ENCODE peak calls at places on chromosomes 4 and X, in eight cellular contexts. One of them, this sample, is unnamed.

GRCh38 chrX:40175416-40176255 is 77.9 kb upstream of the BCOR start:
- DNase-seq in H9: peak
- DNase-seq in prostate gland: peak
- DNase-seq in coronary artery: no peak
- DNase-seq in fibroblast of pulmonary artery: peak
- DNase-seq in heart right ventricle: peak
- DNase-seq in mucosa of descending colon: peak
- DNase-seq in MCF 10A: no peak
- DNase-seq in this sample: peak

GRCh38 chr4:190121759-190122158 is 51.8 kb upstream of the DUX4 start:
- DNase-seq in mucosa of descending colon: peak
- DNase-seq in prostate gland: no peak
- DNase-seq in MCF 10A: no peak
- DNase-seq in coronary artery: peak
- DNase-seq in H9: no peak
- DNase-seq in fibroblast of pulmonary artery: no peak
- DNase-seq in heart right ventricle: no peak
- DNase-seq in this sample: no peak

GRCh38 chr4:84258905-84259830 is 239.9 kb downstream of the NKX6-1 start:
- DNase-seq in MCF 10A: peak
- DNase-seq in mucosa of descending colon: no peak
- DNase-seq in prostate gland: no peak
- DNase-seq in heart right ventricle: no peak
- DNase-seq in fibroblast of pulmonary artery: peak
- DNase-seq in coronary artery: no peak
- DNase-seq in H9: peak
- DNase-seq in this sample: no peak

GRCh38 chrX:31423575-31424284 is 351.9 kb upstream of the FTHL17 start:
- DNase-seq in prostate gland: peak
- DNase-seq in fibroblast of pulmonary artery: peak
- DNase-seq in coronary artery: no peak
- DNase-seq in mucosa of descending colon: peak
- DNase-seq in MCF 10A: peak
- DNase-seq in heart right ventricle: peak
- DNase-seq in H9: peak
- DNase-seq in this sample: no peak

GRCh38 chrX:87706134-87706533 is 188.5 kb downstream of the KLHL4 start:
- DNase-seq in fibroblast of pulmonary artery: no peak
- DNase-seq in MCF 10A: no peak
- DNase-seq in heart right ventricle: no peak
- DNase-seq in H9: no peak
- DNase-seq in coronary artery: no peak
- DNase-seq in prostate gland: no peak
- DNase-seq in mucosa of descending colon: no peak
- DNase-seq in this sample: no peak

GRCh38 chr4:2413821-2414610 is 4.4 kb downstream of the ZFYVE28 start:
- DNase-seq in heart right ventricle: no peak
- DNase-seq in prostate gland: no peak
- DNase-seq in fibroblast of pulmonary artery: peak
- DNase-seq in coronary artery: no peak
- DNase-seq in MCF 10A: no peak
- DNase-seq in H9: peak
- DNase-seq in mucosa of descending colon: peak
- DNase-seq in this sample: no peak

GRCh38 chrX:153533041-153533565 is 15.7 kb downstream of the ATP2B3 start:
- DNase-seq in H9: no peak
- DNase-seq in fibroblast of pulmonary artery: no peak
- DNase-seq in mucosa of descending colon: no peak
- DNase-seq in MCF 10A: no peak
- DNase-seq in prostate gland: no peak
- DNase-seq in heart right ventricle: no peak
- DNase-seq in coronary artery: no peak
- DNase-seq in this sample: no peak

GRCh38 chr4:2761035-2761923 is 5.1 kb upstream of the TNIP2 start:
- DNase-seq in heart right ventricle: no peak
- DNase-seq in mucosa of descending colon: peak
- DNase-seq in prostate gland: no peak
- DNase-seq in fibroblast of pulmonary artery: peak
- DNase-seq in MCF 10A: peak
- DNase-seq in H9: peak
- DNase-seq in coronary artery: peak
- DNase-seq in this sample: peak

GRCh38 chr4:14348506-14348905 is 653.8 kb upstream of the CPEB2 start:
- DNase-seq in heart right ventricle: no peak
- DNase-seq in mucosa of descending colon: no peak
- DNase-seq in H9: no peak
- DNase-seq in MCF 10A: peak
- DNase-seq in prostate gland: no peak
- DNase-seq in fibroblast of pulmonary artery: peak
- DNase-seq in coronary artery: no peak
- DNase-seq in this sample: no peak

GRCh38 chr4:87977521-87978278 is 2.2 kb downstream of the SPP1 start:
- DNase-seq in coronary artery: no peak
- DNase-seq in fibroblast of pulmonary artery: no peak
- DNase-seq in mucosa of descending colon: no peak
- DNase-seq in H9: no peak
- DNase-seq in prostate gland: no peak
- DNase-seq in heart right ventricle: no peak
- DNase-seq in MCF 10A: no peak
- DNase-seq in this sample: no peak

GRCh38 chrX:106897259-106897658 is 5.9 kb downstream of the RIPPLY1 start:
- DNase-seq in coronary artery: no peak
- DNase-seq in prostate gland: no peak
- DNase-seq in fibroblast of pulmonary artery: peak
- DNase-seq in MCF 10A: no peak
- DNase-seq in mucosa of descending colon: no peak
- DNase-seq in H9: no peak
- DNase-seq in heart right ventricle: no peak
- DNase-seq in this sample: no peak

GRCh38 chr4:112652216-112652615 is 15.3 kb downstream of the LARP7 start:
- DNase-seq in prostate gland: no peak
- DNase-seq in coronary artery: no peak
- DNase-seq in mucosa of descending colon: no peak
- DNase-seq in H9: peak
- DNase-seq in heart right ventricle: no peak
- DNase-seq in MCF 10A: no peak
- DNase-seq in fibroblast of pulmonary artery: no peak
- DNase-seq in this sample: no peak

GRCh38 chr4:150256841-150257273 is 178.6 kb downstream of the DCLK2 start:
- DNase-seq in fibroblast of pulmonary artery: no peak
- DNase-seq in prostate gland: no peak
- DNase-seq in MCF 10A: peak
- DNase-seq in H9: peak
- DNase-seq in coronary artery: no peak
- DNase-seq in mucosa of descending colon: peak
- DNase-seq in heart right ventricle: no peak
- DNase-seq in this sample: no peak

GRCh38 chr4:24003476-24003875 is 113.6 kb upstream of the PPARGC1A start:
- DNase-seq in fibroblast of pulmonary artery: no peak
- DNase-seq in heart right ventricle: no peak
- DNase-seq in prostate gland: no peak
- DNase-seq in mucosa of descending colon: no peak
- DNase-seq in coronary artery: no peak
- DNase-seq in MCF 10A: no peak
- DNase-seq in H9: no peak
- DNase-seq in this sample: no peak

GRCh38 chr4:176840166-176840565 is 47.4 kb upstream of the VEGFC start:
- DNase-seq in H9: no peak
- DNase-seq in MCF 10A: no peak
- DNase-seq in fibroblast of pulmonary artery: peak
- DNase-seq in prostate gland: no peak
- DNase-seq in coronary artery: no peak
- DNase-seq in mucosa of descending colon: no peak
- DNase-seq in heart right ventricle: no peak
- DNase-seq in this sample: no peak

GRCh38 chr4:78002260-78002659 is 54.9 kb upstream of the FRAS1 start:
- DNase-seq in fibroblast of pulmonary artery: peak
- DNase-seq in heart right ventricle: no peak
- DNase-seq in prostate gland: no peak
- DNase-seq in mucosa of descending colon: no peak
- DNase-seq in coronary artery: no peak
- DNase-seq in H9: no peak
- DNase-seq in MCF 10A: no peak
- DNase-seq in this sample: no peak

GRCh38 chr4:77950204-77950603 is 87.6 kb downstream of the MRPL1 start:
- DNase-seq in fibroblast of pulmonary artery: no peak
- DNase-seq in mucosa of descending colon: no peak
- DNase-seq in heart right ventricle: no peak
- DNase-seq in coronary artery: no peak
- DNase-seq in H9: no peak
- DNase-seq in MCF 10A: no peak
- DNase-seq in prostate gland: no peak
- DNase-seq in this sample: no peak

GRCh38 chr4:63795301-63795700 is 613.9 kb downstream of the TECRL start:
- DNase-seq in mucosa of descending colon: no peak
- DNase-seq in prostate gland: no peak
- DNase-seq in coronary artery: no peak
- DNase-seq in fibroblast of pulmonary artery: no peak
- DNase-seq in heart right ventricle: no peak
- DNase-seq in H9: no peak
- DNase-seq in MCF 10A: no peak
- DNase-seq in this sample: no peak

GRCh38 chr4:4384837-4385236 is 2.1 kb upstream of the NSG1 start:
- DNase-seq in heart right ventricle: no peak
- DNase-seq in prostate gland: no peak
- DNase-seq in fibroblast of pulmonary artery: peak
- DNase-seq in H9: peak
- DNase-seq in coronary artery: no peak
- DNase-seq in mucosa of descending colon: no peak
- DNase-seq in MCF 10A: peak
- DNase-seq in this sample: no peak
- TF ChIP-seq CTCF in heart right ventricle: no peak
- TF ChIP-seq CTCF in prostate gland: no peak
- TF ChIP-seq CTCF in fibroblast of pulmonary artery: peak
- TF ChIP-seq CTCF in H9: peak
- TF ChIP-seq CTCF in coronary artery: no peak
- TF ChIP-seq CTCF in mucosa of descending colon: no peak
- TF ChIP-seq CTCF in MCF 10A: peak
- TF ChIP-seq CTCF in this sample: no peak

GRCh38 chr4:159899596-159899995 is 796.7 kb downstream of the RAPGEF2 start:
- DNase-seq in MCF 10A: no peak
- DNase-seq in prostate gland: no peak
- DNase-seq in H9: no peak
- DNase-seq in fibroblast of pulmonary artery: no peak
- DNase-seq in heart right ventricle: no peak
- DNase-seq in mucosa of descending colon: no peak
- DNase-seq in coronary artery: no peak
- DNase-seq in this sample: no peak
- TF ChIP-seq CTCF in MCF 10A: no peak
- TF ChIP-seq CTCF in prostate gland: no peak
- TF ChIP-seq CTCF in H9: peak
- TF ChIP-seq CTCF in fibroblast of pulmonary artery: no peak
- TF ChIP-seq CTCF in heart right ventricle: no peak
- TF ChIP-seq CTCF in mucosa of descending colon: no peak
- TF ChIP-seq CTCF in coronary artery: no peak
- TF ChIP-seq CTCF in this sample: no peak

DNA sequence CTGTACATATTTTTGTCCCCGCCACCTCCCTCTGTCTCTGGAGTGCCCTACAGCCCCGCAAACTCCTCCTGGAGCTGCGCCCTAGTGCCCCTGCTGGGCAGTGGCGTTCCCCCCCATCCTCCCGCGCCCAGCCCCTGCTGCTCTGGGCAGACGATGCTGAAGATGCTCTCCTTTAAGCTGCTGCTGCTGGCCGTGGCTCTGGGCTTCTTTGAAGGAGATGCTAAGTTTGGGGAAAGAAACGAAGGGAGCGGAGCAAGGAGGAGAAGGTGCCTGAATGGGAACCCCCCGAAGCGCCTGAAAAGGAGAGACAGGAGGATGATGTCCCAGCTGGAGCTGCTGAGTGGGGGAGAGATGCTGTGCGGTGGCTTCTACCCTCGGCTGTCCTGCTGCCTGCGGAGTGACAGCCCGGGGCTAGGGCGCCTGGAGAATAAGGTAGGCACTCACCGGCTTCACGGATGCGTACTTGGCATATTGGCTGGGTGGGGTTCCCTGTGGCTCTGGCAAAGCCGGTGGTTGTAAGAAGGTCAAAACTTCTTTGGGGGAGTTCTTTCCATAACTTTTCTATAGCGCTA is 653 bp downstream of the HHIP start:
- DNase-seq in prostate gland: no peak
- DNase-seq in H9: peak
- DNase-seq in coronary artery: no peak
- DNase-seq in fibroblast of pulmonary artery: peak
- DNase-seq in MCF 10A: peak
- DNase-seq in mucosa of descending colon: no peak
- DNase-seq in heart right ventricle: no peak
- DNase-seq in this sample: no peak
- TF ChIP-seq CTCF in prostate gland: no peak
- TF ChIP-seq CTCF in H9: no peak
- TF ChIP-seq CTCF in coronary artery: no peak
- TF ChIP-seq CTCF in fibroblast of pulmonary artery: peak
- TF ChIP-seq CTCF in MCF 10A: no peak
- TF ChIP-seq CTCF in mucosa of descending colon: no peak
- TF ChIP-seq CTCF in heart right ventricle: no peak
- TF ChIP-seq CTCF in this sample: no peak

GRCh38 chr4:109560687-109561452 is 824 bp downstream of the MCUB start:
- DNase-seq in prostate gland: peak
- DNase-seq in heart right ventricle: peak
- DNase-seq in MCF 10A: peak
- DNase-seq in mucosa of descending colon: peak
- DNase-seq in coronary artery: peak
- DNase-seq in H9: peak
- DNase-seq in fibroblast of pulmonary artery: peak
- DNase-seq in this sample: peak

GRCh38 chr4:109562457-109563237 is 2.6 kb downstream of the MCUB start:
- DNase-seq in fibroblast of pulmonary artery: no peak
- DNase-seq in MCF 10A: no peak
- DNase-seq in coronary artery: no peak
- DNase-seq in mucosa of descending colon: no peak
- DNase-seq in prostate gland: no peak
- DNase-seq in H9: no peak
- DNase-seq in heart right ventricle: no peak
- DNase-seq in this sample: no peak

GRCh38 chr4:109557433-109557832 is 2.6 kb upstream of the MCUB start:
- DNase-seq in heart right ventricle: no peak
- DNase-seq in coronary artery: no peak
- DNase-seq in mucosa of descending colon: no peak
- DNase-seq in MCF 10A: no peak
- DNase-seq in H9: no peak
- DNase-seq in prostate gland: no peak
- DNase-seq in fibroblast of pulmonary artery: no peak
- DNase-seq in this sample: no peak

GRCh38 chr4:109559983-109560686 is at the start of gene MCUB:
- DNase-seq in H9: peak
- DNase-seq in prostate gland: peak
- DNase-seq in MCF 10A: peak
- DNase-seq in heart right ventricle: peak
- DNase-seq in mucosa of descending colon: peak
- DNase-seq in coronary artery: peak
- DNase-seq in fibroblast of pulmonary artery: peak
- DNase-seq in this sample: peak

DNA sequence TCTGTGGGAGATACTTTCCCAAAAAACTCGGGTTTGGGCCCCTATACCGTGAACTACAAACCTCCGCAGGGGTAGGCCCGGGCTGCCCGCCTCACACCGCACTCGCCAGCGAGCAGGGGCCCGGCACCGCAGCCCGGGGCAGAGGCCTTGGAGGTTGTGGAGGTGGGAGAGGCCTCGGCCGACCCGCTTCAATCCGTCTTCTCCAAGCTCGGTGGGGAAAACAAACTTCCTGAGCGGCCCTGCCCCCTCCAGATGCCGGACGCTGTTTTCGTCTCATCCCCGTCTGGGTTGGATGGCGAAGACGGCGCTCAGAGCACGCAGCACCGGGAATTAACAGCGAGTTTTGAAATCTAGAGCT is 442 bp upstream of the MCUB start:
- DNase-seq in fibroblast of pulmonary artery: no peak
- DNase-seq in MCF 10A: no peak
- DNase-seq in heart right ventricle: peak
- DNase-seq in coronary artery: no peak
- DNase-seq in mucosa of descending colon: no peak
- DNase-seq in H9: peak
- DNase-seq in prostate gland: no peak
- DNase-seq in this sample: no peak
- TF ChIP-seq CTCF in fibroblast of pulmonary artery: no peak
- TF ChIP-seq CTCF in MCF 10A: no peak
- TF ChIP-seq CTCF in heart right ventricle: no peak
- TF ChIP-seq CTCF in coronary artery: no peak
- TF ChIP-seq CTCF in mucosa of descending colon: no peak
- TF ChIP-seq CTCF in H9: no peak
- TF ChIP-seq CTCF in prostate gland: no peak
- TF ChIP-seq CTCF in this sample: no peak

This sample was measured in sigmoid colon.